ENCODE peak calls at places on chromosomes 11 and 22, in seven cellular contexts. A is Jurkat, Clone E6-1; D is hippocampal formation; Z is epithelial cell of esophagus; Y is posterior vena cava; Q is right lobe of liver; K is left ventricle myocardium inferior. I is an unnamed sample.

GRCh38 chr11:73258104-73258684 is 13.9 kb upstream of the P2RY6 start:
- DNase-seq in A (no peak), D (no peak), Z (no peak), Y (peak), Q (no peak), K (no peak), I (no peak)

GRCh38 chr11:102882389-102883024 is 7.7 kb upstream of the MMP12 start:
- DNase-seq in A (no peak), D (no peak), Z (peak), Y (no peak), Q (no peak), K (no peak), I (no peak)

GRCh38 chr22:20084547-20085413 is 4.7 kb downstream of the DGCR8 start:
- DNase-seq in A (no peak), D (no peak), Z (no peak), Y (no peak), Q (peak), K (no peak), I (no peak)

GRCh38 chr11:125348704-125349635 is 147.1 kb downstream of the FEZ1 start:
- DNase-seq in A (peak), D (peak), Z (peak), Y (peak), Q (peak), K (peak), I (peak)

GRCh38 chr11:65440831-65441499 is 18.4 kb downstream of the NEAT1 start:
- DNase-seq in A (no peak), D (no peak), Z (peak), Y (peak), Q (no peak), K (no peak), I (peak)

GRCh38 chr11:79304599-79305212 is 136.1 kb downstream of the TENM4 start:
- DNase-seq in A (peak), D (peak), Z (no peak), Y (no peak), Q (no peak), K (no peak), I (no peak)

GRCh38 chr11:72840780-72841179 is 26.6 kb downstream of the ATG16L2 start:
- DNase-seq in A (no peak), D (no peak), Z (peak), Y (no peak), Q (no peak), K (no peak), I (peak)

GRCh38 chr11:118258410-118258809 is 5.7 kb downstream of the MPZL2 start:
- DNase-seq in A (peak), D (no peak), Z (peak), Y (no peak), Q (no peak), K (no peak), I (peak)

GRCh38 chr11:79264284-79264683 is 176.5 kb downstream of the TENM4 start:
- DNase-seq in A (no peak), D (no peak), Z (no peak), Y (no peak), Q (no peak), K (no peak), I (no peak)

GRCh38 chr22:38921801-38922200 is 35.6 kb upstream of the APOBEC3A start:
- DNase-seq in A (peak), D (no peak), Z (no peak), Y (no peak), Q (no peak), K (no peak), I (no peak)

GRCh38 chr11:60928563-60929001 is 4.3 kb downstream of the TMEM132A start:
- DNase-seq in A (no peak), D (no peak), Z (no peak), Y (peak), Q (no peak), K (no peak), I (no peak)

GRCh38 chr11:61826930-61827572 is 1.0 kb upstream of the FADS2 start:
- DNase-seq in A (no peak), D (no peak), Z (no peak), Y (peak), Q (no peak), K (no peak), I (no peak)

GRCh38 chr11:3983101-3983500 is 111.5 kb upstream of the RRM1 start:
- DNase-seq in A (peak), D (no peak), Z (no peak), Y (no peak), Q (no peak), K (no peak), I (no peak)

GRCh38 chr22:30325065-30325720 is 1.5 kb downstream of the TBC1D10A start:
- DNase-seq in A (no peak), D (no peak), Z (peak), Y (no peak), Q (peak), K (no peak), I (peak)

GRCh38 chr11:106172389-106172991 is 95.0 kb downstream of the AASDHPPT start:
- DNase-seq in A (no peak), D (no peak), Z (peak), Y (no peak), Q (no peak), K (no peak), I (peak)

GRCh38 chr22:40265783-40266182 is 80.5 kb upstream of the ADSL start:
- DNase-seq in A (peak), D (no peak), Z (peak), Y (no peak), Q (no peak), K (no peak), I (no peak)

GRCh38 chr11:128174465-128175101 is 412.8 kb downstream of the ETS1 start:
- DNase-seq in A (no peak), D (no peak), Z (no peak), Y (no peak), Q (no peak), K (no peak), I (no peak)

GRCh38 chr11:62553839-62554361 is 7.3 kb upstream of the AHNAK start:
- DNase-seq in A (no peak), D (no peak), Z (peak), Y (no peak), Q (peak), K (no peak), I (peak)